ENCODE peak calls at places on chromosomes 7 and 10, in five cellular contexts. One of them, this sample, is unnamed.

GRCh38 chr7:106595922-106596321 is 65.0 kb downstream of the CCDC71L start:
- DNase-seq in fibroblast of pulmonary artery: no peak
- DNase-seq in lower lobe of right lung: no peak
- DNase-seq in Peyer's patch: no peak
- DNase-seq in GM12865: no peak
- DNase-seq in this sample: no peak

GRCh38 chr10:60733189-60733815 is 45.0 kb upstream of the CDK1 start:
- DNase-seq in fibroblast of pulmonary artery: no peak
- DNase-seq in lower lobe of right lung: peak
- DNase-seq in Peyer's patch: peak
- DNase-seq in GM12865: peak
- DNase-seq in this sample: no peak

GRCh38 chr10:22958338-22958737 is 30.5 kb downstream of the ARMC3 start:
- DNase-seq in fibroblast of pulmonary artery: peak
- DNase-seq in lower lobe of right lung: no peak
- DNase-seq in Peyer's patch: no peak
- DNase-seq in GM12865: no peak
- DNase-seq in this sample: no peak

GRCh38 chr10:131591936-131592335 is 280.4 kb upstream of the TCERG1L start:
- DNase-seq in fibroblast of pulmonary artery: no peak
- DNase-seq in lower lobe of right lung: no peak
- DNase-seq in Peyer's patch: no peak
- DNase-seq in GM12865: no peak
- DNase-seq in this sample: no peak

GRCh38 chr10:61438141-61438984 is 14.8 kb downstream of the TMEM26 start:
- DNase-seq in fibroblast of pulmonary artery: peak
- DNase-seq in lower lobe of right lung: no peak
- DNase-seq in Peyer's patch: no peak
- DNase-seq in GM12865: no peak
- DNase-seq in this sample: no peak

GRCh38 chr7:100676501-100677306 is 3.2 kb downstream of the GNB2 start:
- DNase-seq in fibroblast of pulmonary artery: no peak
- DNase-seq in lower lobe of right lung: peak
- DNase-seq in Peyer's patch: peak
- DNase-seq in GM12865: no peak
- DNase-seq in this sample: no peak

GRCh38 chr10:130495116-130495862 is 359.1 kb downstream of the GLRX3 start:
- DNase-seq in fibroblast of pulmonary artery: no peak
- DNase-seq in lower lobe of right lung: no peak
- DNase-seq in Peyer's patch: no peak
- DNase-seq in GM12865: no peak
- DNase-seq in this sample: no peak

GRCh38 chr10:13593560-13593959 is 6.8 kb downstream of the PRPF18 start:
- DNase-seq in fibroblast of pulmonary artery: no peak
- DNase-seq in lower lobe of right lung: no peak
- DNase-seq in Peyer's patch: no peak
- DNase-seq in GM12865: no peak
- DNase-seq in this sample: no peak

GRCh38 chr10:67676208-67676825 is 19.7 kb downstream of the CTNNA3 start:
- DNase-seq in fibroblast of pulmonary artery: no peak
- DNase-seq in lower lobe of right lung: no peak
- DNase-seq in Peyer's patch: no peak
- DNase-seq in GM12865: no peak
- DNase-seq in this sample: no peak

GRCh38 chr7:5596046-5596895 is 172.6 kb upstream of the TNRC18 start:
- DNase-seq in fibroblast of pulmonary artery: peak
- DNase-seq in lower lobe of right lung: peak
- DNase-seq in Peyer's patch: peak
- DNase-seq in GM12865: peak
- DNase-seq in this sample: peak

GRCh38 chr10:14378387-14378960 is 47.8 kb upstream of the FRMD4A start:
- DNase-seq in fibroblast of pulmonary artery: no peak
- DNase-seq in lower lobe of right lung: no peak
- DNase-seq in Peyer's patch: no peak
- DNase-seq in GM12865: peak
- DNase-seq in this sample: no peak

GRCh38 chr10:92993671-92994304 is 66.8 kb upstream of the CYP26C1 start:
- DNase-seq in fibroblast of pulmonary artery: no peak
- DNase-seq in lower lobe of right lung: no peak
- DNase-seq in Peyer's patch: no peak
- DNase-seq in GM12865: no peak
- DNase-seq in this sample: no peak

GRCh38 chr7:154287370-154287769 is 235.2 kb downstream of the DPP6 start:
- DNase-seq in fibroblast of pulmonary artery: no peak
- DNase-seq in lower lobe of right lung: no peak
- DNase-seq in Peyer's patch: no peak
- DNase-seq in GM12865: no peak
- DNase-seq in this sample: no peak

GRCh38 chr7:111312966-111313365 is 222.0 kb downstream of the LRRN3 start:
- DNase-seq in fibroblast of pulmonary artery: peak
- DNase-seq in lower lobe of right lung: no peak
- DNase-seq in Peyer's patch: no peak
- DNase-seq in GM12865: no peak
- DNase-seq in this sample: no peak

GRCh38 chr10:96764345-96764744 is 44.0 kb upstream of the PIK3AP1 start:
- DNase-seq in fibroblast of pulmonary artery: no peak
- DNase-seq in lower lobe of right lung: no peak
- DNase-seq in Peyer's patch: no peak
- DNase-seq in GM12865: peak
- DNase-seq in this sample: no peak

GRCh38 chr10:14200645-14201534 is 129.8 kb downstream of the FRMD4A start:
- DNase-seq in fibroblast of pulmonary artery: no peak
- DNase-seq in lower lobe of right lung: no peak
- DNase-seq in Peyer's patch: no peak
- DNase-seq in GM12865: peak
- DNase-seq in this sample: no peak

GRCh38 chr10:46299531-46300366 is 13.0 kb downstream of the ANTXRL start:
- DNase-seq in fibroblast of pulmonary artery: no peak
- DNase-seq in lower lobe of right lung: no peak
- DNase-seq in Peyer's patch: no peak
- DNase-seq in GM12865: no peak
- DNase-seq in this sample: no peak

GRCh38 chr7:2990949-2991470 is 52.7 kb downstream of the CARD11 start:
- DNase-seq in fibroblast of pulmonary artery: no peak
- DNase-seq in lower lobe of right lung: no peak
- DNase-seq in Peyer's patch: no peak
- DNase-seq in GM12865: no peak
- DNase-seq in this sample: no peak

GRCh38 chr7:38932509-38933168 is 23.6 kb upstream of the VPS41 start:
- DNase-seq in fibroblast of pulmonary artery: peak
- DNase-seq in lower lobe of right lung: peak
- DNase-seq in Peyer's patch: peak
- DNase-seq in GM12865: peak
- DNase-seq in this sample: peak

GRCh38 chr10:74589226-74589673 is 237.2 kb upstream of the KAT6B start:
- DNase-seq in fibroblast of pulmonary artery: peak
- DNase-seq in lower lobe of right lung: peak
- DNase-seq in Peyer's patch: peak
- DNase-seq in GM12865: peak
- DNase-seq in this sample: peak

GRCh38 chr7:53121374-53121773 is 85.9 kb downstream of the POM121L12 start:
- DNase-seq in fibroblast of pulmonary artery: no peak
- DNase-seq in lower lobe of right lung: no peak
- DNase-seq in Peyer's patch: no peak
- DNase-seq in GM12865: no peak
- DNase-seq in this sample: no peak

GRCh38 chr7:19982841-19983835 is 209.7 kb upstream of the TMEM196 start:
- DNase-seq in fibroblast of pulmonary artery: peak
- DNase-seq in lower lobe of right lung: no peak
- DNase-seq in Peyer's patch: no peak
- DNase-seq in GM12865: peak
- DNase-seq in this sample: peak

GRCh38 chr7:4764402-4765007 is 10.9 kb upstream of the AP5Z1 start:
- DNase-seq in fibroblast of pulmonary artery: no peak
- DNase-seq in lower lobe of right lung: no peak
- DNase-seq in Peyer's patch: no peak
- DNase-seq in GM12865: no peak
- DNase-seq in this sample: no peak

GRCh38 chr10:132813001-132813401 is 27.1 kb upstream of the NKX6-2 start:
- DNase-seq in fibroblast of pulmonary artery: no peak
- DNase-seq in lower lobe of right lung: no peak
- DNase-seq in Peyer's patch: peak
- DNase-seq in GM12865: no peak
- DNase-seq in this sample: no peak

GRCh38 chr10:60140681-60141632 is 234.6 kb upstream of the CCDC6 start:
- DNase-seq in fibroblast of pulmonary artery: peak
- DNase-seq in lower lobe of right lung: no peak
- DNase-seq in Peyer's patch: peak
- DNase-seq in GM12865: no peak
- DNase-seq in this sample: no peak

GRCh38 chr10:1289591-1289990 is 233.4 kb downstream of the WDR37 start:
- DNase-seq in fibroblast of pulmonary artery: no peak
- DNase-seq in lower lobe of right lung: no peak
- DNase-seq in Peyer's patch: no peak
- DNase-seq in GM12865: no peak
- DNase-seq in this sample: no peak

GRCh38 chr10:114869500-114869899 is 47.9 kb downstream of the FHIP2A start:
- DNase-seq in fibroblast of pulmonary artery: peak
- DNase-seq in lower lobe of right lung: no peak
- DNase-seq in Peyer's patch: no peak
- DNase-seq in GM12865: no peak
- DNase-seq in this sample: peak

GRCh38 chr7:116225860-116226259 is 15.5 kb downstream of the TES start:
- DNase-seq in fibroblast of pulmonary artery: no peak
- DNase-seq in lower lobe of right lung: no peak
- DNase-seq in Peyer's patch: no peak
- DNase-seq in GM12865: no peak
- DNase-seq in this sample: no peak

GRCh38 chr10:130440494-130440893 is 304.3 kb downstream of the GLRX3 start:
- DNase-seq in fibroblast of pulmonary artery: no peak
- DNase-seq in lower lobe of right lung: no peak
- DNase-seq in Peyer's patch: no peak
- DNase-seq in GM12865: no peak
- DNase-seq in this sample: no peak

GRCh38 chr7:150479023-150479716 is 28.7 kb downstream of the GIMAP8 start:
- DNase-seq in fibroblast of pulmonary artery: no peak
- DNase-seq in lower lobe of right lung: no peak
- DNase-seq in Peyer's patch: no peak
- DNase-seq in GM12865: no peak
- DNase-seq in this sample: no peak

GRCh38 chr7:150476285-150476684 is 25.9 kb downstream of the GIMAP8 start:
- DNase-seq in fibroblast of pulmonary artery: no peak
- DNase-seq in lower lobe of right lung: no peak
- DNase-seq in Peyer's patch: no peak
- DNase-seq in GM12865: no peak
- DNase-seq in this sample: no peak

GRCh38 chr7:150481207-150481920 is 30.9 kb downstream of the GIMAP8 start:
- DNase-seq in fibroblast of pulmonary artery: no peak
- DNase-seq in lower lobe of right lung: no peak
- DNase-seq in Peyer's patch: no peak
- DNase-seq in GM12865: no peak
- DNase-seq in this sample: no peak

GRCh38 chr7:150473902-150474301 is 23.5 kb downstream of the GIMAP8 start:
- DNase-seq in fibroblast of pulmonary artery: no peak
- DNase-seq in lower lobe of right lung: no peak
- DNase-seq in Peyer's patch: no peak
- DNase-seq in GM12865: no peak
- DNase-seq in this sample: no peak

GRCh38 chr7:150476819-150477631 is 26.6 kb downstream of the GIMAP8 start:
- DNase-seq in fibroblast of pulmonary artery: no peak
- DNase-seq in lower lobe of right lung: no peak
- DNase-seq in Peyer's patch: no peak
- DNase-seq in GM12865: no peak
- DNase-seq in this sample: no peak
- H3K4me3 ChIP-seq in fibroblast of pulmonary artery: no peak
- H3K4me3 ChIP-seq in lower lobe of right lung: no peak
- H3K4me3 ChIP-seq in Peyer's patch: no peak
- H3K4me3 ChIP-seq in GM12865: no peak
- H3K4me3 ChIP-seq in this sample: no peak

GRCh38 chr10:110871236-110872084 is at the start of gene PDCD4:
- DNase-seq in fibroblast of pulmonary artery: peak
- DNase-seq in lower lobe of right lung: peak
- DNase-seq in Peyer's patch: peak
- DNase-seq in GM12865: peak
- DNase-seq in this sample: peak

GRCh38 chr10:110872984-110873569 is 1.3 kb downstream of the PDCD4 start:
- DNase-seq in fibroblast of pulmonary artery: peak
- DNase-seq in lower lobe of right lung: no peak
- DNase-seq in Peyer's patch: no peak
- DNase-seq in GM12865: no peak
- DNase-seq in this sample: no peak

GRCh38 chr10:110870823-110871235 is 899 bp upstream of the PDCD4 start:
- DNase-seq in fibroblast of pulmonary artery: no peak
- DNase-seq in lower lobe of right lung: no peak
- DNase-seq in Peyer's patch: no peak
- DNase-seq in GM12865: peak
- DNase-seq in this sample: no peak

GRCh38 chr10:110873951-110874350 is 2.2 kb downstream of the PDCD4 start:
- DNase-seq in fibroblast of pulmonary artery: no peak
- DNase-seq in lower lobe of right lung: no peak
- DNase-seq in Peyer's patch: no peak
- DNase-seq in GM12865: no peak
- DNase-seq in this sample: no peak

GRCh38 chr10:110872145-110872983 is 636 bp downstream of the PDCD4 start:
- DNase-seq in fibroblast of pulmonary artery: peak
- DNase-seq in lower lobe of right lung: peak
- DNase-seq in Peyer's patch: peak
- DNase-seq in GM12865: peak
- DNase-seq in this sample: no peak
- TF ChIP-seq CTCF in fibroblast of pulmonary artery: peak
- TF ChIP-seq CTCF in lower lobe of right lung: peak
- TF ChIP-seq CTCF in Peyer's patch: no peak
- TF ChIP-seq CTCF in GM12865: peak
- TF ChIP-seq CTCF in this sample: peak

DNA sequence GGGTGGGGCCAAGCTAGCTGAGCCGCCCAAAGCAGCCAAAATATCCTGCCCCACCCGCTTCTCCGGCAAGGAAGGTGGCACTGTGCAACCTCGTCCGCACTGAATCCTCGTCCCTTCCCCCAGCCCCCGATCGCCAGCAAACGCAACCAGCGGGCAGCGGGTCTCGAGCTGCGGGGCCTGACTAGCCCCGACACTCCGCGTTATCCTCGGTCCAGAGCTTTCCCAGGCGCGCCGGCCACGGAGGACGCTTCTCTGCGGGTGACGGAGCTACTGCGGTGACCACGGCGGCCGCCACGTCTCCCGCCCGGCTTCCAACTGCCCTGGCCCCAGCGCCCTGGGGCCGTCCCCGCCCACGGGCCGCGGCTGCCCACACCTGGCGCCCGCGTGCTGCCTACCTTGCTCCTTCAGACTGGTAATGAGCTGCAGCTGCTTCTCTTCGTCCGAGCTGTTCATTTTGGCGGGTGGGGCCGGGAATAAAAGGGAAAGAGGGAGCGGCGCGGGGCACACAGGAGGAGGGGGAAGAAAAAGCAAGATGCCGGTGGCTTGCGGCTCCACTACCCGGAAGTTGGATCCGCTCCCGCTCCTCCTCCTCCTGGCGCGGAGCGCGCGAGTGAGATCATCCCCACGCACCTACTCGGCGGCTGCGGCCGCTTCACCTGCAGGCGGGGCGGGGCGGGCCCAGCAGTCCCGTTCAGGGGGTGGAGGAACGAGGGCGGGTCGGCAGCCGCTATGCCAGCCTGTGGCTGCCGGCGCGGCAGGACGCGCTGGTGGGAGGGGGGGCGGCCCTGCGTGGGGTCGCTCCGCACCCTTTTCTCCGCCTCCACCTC is at the start of gene SHTN1:
- DNase-seq in fibroblast of pulmonary artery: peak
- DNase-seq in lower lobe of right lung: peak
- DNase-seq in Peyer's patch: peak
- DNase-seq in GM12865: peak
- DNase-seq in this sample: peak
- H3K4me3 ChIP-seq in fibroblast of pulmonary artery: peak
- H3K4me3 ChIP-seq in lower lobe of right lung: peak
- H3K4me3 ChIP-seq in Peyer's patch: peak
- H3K4me3 ChIP-seq in GM12865: peak
- H3K4me3 ChIP-seq in this sample: peak

GRCh38 chr7:151696738-151697514 is 177.2 kb upstream of the RHEB start:
- DNase-seq in fibroblast of pulmonary artery: no peak
- DNase-seq in lower lobe of right lung: no peak
- DNase-seq in Peyer's patch: peak
- DNase-seq in GM12865: no peak
- DNase-seq in this sample: no peak
- TF ChIP-seq CTCF in fibroblast of pulmonary artery: no peak
- TF ChIP-seq CTCF in lower lobe of right lung: no peak
- TF ChIP-seq CTCF in Peyer's patch: no peak
- TF ChIP-seq CTCF in GM12865: no peak
- TF ChIP-seq CTCF in this sample: no peak